ENCODE peak calls at places on chromosomes 2 and 18, in five cellular contexts. One of them, this sample, is unnamed. For H3K4me1, the result is how much of the 10 kb centered on the place peaks cover.

GRCh38 chr2:170714156-170715061 is 728 bp upstream of the SP5 start:
- DNase-seq in lower lobe of right lung: peak
- DNase-seq in aorta: peak
- DNase-seq in psoas muscle: peak
- DNase-seq in A549: peak
- DNase-seq in this sample: peak

GRCh38 chr2:32284321-32284720 is 6.6 kb downstream of the YIPF4 start:
- DNase-seq in aorta: no peak
- DNase-seq in A549: no peak
- DNase-seq in psoas muscle: no peak
- DNase-seq in lower lobe of right lung: no peak
- DNase-seq in this sample: no peak

GRCh38 chr2:41723531-41723930 is 324.3 kb upstream of the PKDCC start:
- DNase-seq in A549: no peak
- DNase-seq in lower lobe of right lung: no peak
- DNase-seq in psoas muscle: no peak
- DNase-seq in aorta: no peak
- DNase-seq in this sample: no peak

GRCh38 chr2:38164881-38165280 is 88.9 kb upstream of the CYP1B1 start:
- DNase-seq in A549: no peak
- DNase-seq in aorta: no peak
- DNase-seq in psoas muscle: no peak
- DNase-seq in lower lobe of right lung: no peak
- DNase-seq in this sample: no peak

GRCh38 chr2:105375001-105375561 is 23.8 kb downstream of the FHL2 start:
- DNase-seq in aorta: no peak
- DNase-seq in A549: no peak
- DNase-seq in lower lobe of right lung: no peak
- DNase-seq in psoas muscle: no peak
- DNase-seq in this sample: no peak

GRCh38 chr2:75053484-75054112 is 95.2 kb downstream of the POLE4 start:
- DNase-seq in A549: peak
- DNase-seq in psoas muscle: no peak
- DNase-seq in lower lobe of right lung: no peak
- DNase-seq in aorta: no peak
- DNase-seq in this sample: peak

GRCh38 chr18:32893915-32894314 is 121.1 kb upstream of the KLHL14 start:
- DNase-seq in lower lobe of right lung: no peak
- DNase-seq in aorta: no peak
- DNase-seq in A549: peak
- DNase-seq in psoas muscle: no peak
- DNase-seq in this sample: no peak

GRCh38 chr2:22291074-22291473 is 1093.9 kb upstream of the KLHL29 start:
- DNase-seq in aorta: no peak
- DNase-seq in psoas muscle: no peak
- DNase-seq in lower lobe of right lung: no peak
- DNase-seq in A549: no peak
- DNase-seq in this sample: no peak

GRCh38 chr2:101311390-101312019 is 3.0 kb upstream of the RNF149 start:
- DNase-seq in A549: no peak
- DNase-seq in aorta: no peak
- DNase-seq in psoas muscle: no peak
- DNase-seq in lower lobe of right lung: no peak
- DNase-seq in this sample: no peak

GRCh38 chr2:121790276-121790956 is 35.0 kb downstream of the TSN start:
- DNase-seq in lower lobe of right lung: no peak
- DNase-seq in A549: peak
- DNase-seq in psoas muscle: no peak
- DNase-seq in aorta: no peak
- DNase-seq in this sample: peak

GRCh38 chr2:162065767-162066166 is 8.2 kb downstream of the DPP4 start:
- DNase-seq in A549: no peak
- DNase-seq in lower lobe of right lung: no peak
- DNase-seq in aorta: no peak
- DNase-seq in psoas muscle: no peak
- DNase-seq in this sample: no peak

GRCh38 chr2:212777020-212777491 is 238.5 kb upstream of the ERBB4 start:
- DNase-seq in aorta: no peak
- DNase-seq in lower lobe of right lung: no peak
- DNase-seq in psoas muscle: no peak
- DNase-seq in A549: peak
- DNase-seq in this sample: no peak

GRCh38 chr2:27285481-27285880 is 3.3 kb downstream of the TRIM54 start:
- DNase-seq in A549: no peak
- DNase-seq in aorta: no peak
- DNase-seq in psoas muscle: no peak
- DNase-seq in lower lobe of right lung: no peak
- DNase-seq in this sample: no peak
- H3K4me1 ChIP-seq in A549: under half
- H3K4me1 ChIP-seq in aorta: under half
- H3K4me1 ChIP-seq in psoas muscle: under half
- H3K4me1 ChIP-seq in lower lobe of right lung: under half
- H3K4me1 ChIP-seq in this sample: under half

GRCh38 chr2:224982910-224983688 is 59.2 kb downstream of the DOCK10 start:
- DNase-seq in lower lobe of right lung: peak
- DNase-seq in psoas muscle: peak
- DNase-seq in A549: no peak
- DNase-seq in aorta: no peak
- DNase-seq in this sample: no peak
- H3K4me1 ChIP-seq in lower lobe of right lung: under half
- H3K4me1 ChIP-seq in psoas muscle: under half
- H3K4me1 ChIP-seq in A549: under half
- H3K4me1 ChIP-seq in aorta: under half
- H3K4me1 ChIP-seq in this sample: under half

GRCh38 chr2:55018619-55019018 is 31.6 kb downstream of the RTN4 start:
- DNase-seq in A549: no peak
- DNase-seq in aorta: no peak
- DNase-seq in lower lobe of right lung: no peak
- DNase-seq in psoas muscle: no peak
- DNase-seq in this sample: no peak

GRCh38 chr2:55017428-55017827 is 32.8 kb downstream of the RTN4 start:
- DNase-seq in lower lobe of right lung: no peak
- DNase-seq in aorta: no peak
- DNase-seq in psoas muscle: no peak
- DNase-seq in A549: no peak
- DNase-seq in this sample: no peak

GRCh38 chr2:55017880-55018279 is 32.4 kb downstream of the RTN4 start:
- DNase-seq in psoas muscle: no peak
- DNase-seq in aorta: no peak
- DNase-seq in lower lobe of right lung: no peak
- DNase-seq in A549: no peak
- DNase-seq in this sample: no peak

GRCh38 chr2:55022486-55022885 is 27.8 kb downstream of the RTN4 start:
- DNase-seq in lower lobe of right lung: no peak
- DNase-seq in aorta: no peak
- DNase-seq in A549: no peak
- DNase-seq in psoas muscle: no peak
- DNase-seq in this sample: no peak

DNA sequence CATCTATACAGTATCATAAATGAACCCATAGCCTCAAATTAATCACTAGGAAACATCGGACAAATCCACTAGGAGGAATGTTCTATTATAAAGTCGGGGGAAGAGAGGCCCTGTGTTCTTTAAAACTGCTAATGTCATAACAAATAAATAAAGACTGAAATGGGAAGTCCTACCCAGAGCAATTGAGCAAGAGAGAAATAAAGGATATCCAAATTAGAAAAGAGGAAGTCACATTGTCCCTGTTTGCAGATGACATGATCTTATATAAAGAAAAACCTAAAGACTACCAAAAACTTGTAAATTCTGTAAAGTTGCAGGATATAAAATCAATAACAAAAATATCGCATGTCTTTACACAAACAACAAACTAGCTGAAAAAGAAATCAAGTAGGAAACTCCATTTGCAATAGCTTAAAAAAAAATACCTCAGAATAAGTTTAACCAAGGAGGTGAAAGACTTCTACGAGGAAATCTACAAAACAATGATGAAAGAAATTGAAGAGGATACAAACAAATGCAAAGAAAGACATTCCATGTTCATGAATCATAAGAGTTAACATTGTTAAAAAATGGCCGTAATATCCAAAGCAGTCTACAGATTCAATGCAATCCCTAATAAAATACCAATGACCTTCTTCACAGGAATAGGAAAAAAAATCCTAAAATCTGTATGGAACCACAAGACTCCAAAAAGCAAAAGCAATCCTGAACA is 30.5 kb downstream of the RTN4 start:
- DNase-seq in lower lobe of right lung: no peak
- DNase-seq in psoas muscle: no peak
- DNase-seq in A549: no peak
- DNase-seq in aorta: no peak
- DNase-seq in this sample: no peak
- H3K4me1 ChIP-seq in lower lobe of right lung: half or more
- H3K4me1 ChIP-seq in psoas muscle: under half
- H3K4me1 ChIP-seq in A549: under half
- H3K4me1 ChIP-seq in aorta: under half
- H3K4me1 ChIP-seq in this sample: under half

GRCh38 chr2:191625016-191625415 is 52.9 kb upstream of the NABP1 start:
- DNase-seq in A549: peak
- DNase-seq in aorta: no peak
- DNase-seq in lower lobe of right lung: peak
- DNase-seq in psoas muscle: no peak
- DNase-seq in this sample: no peak
- H3K4me1 ChIP-seq in A549: under half
- H3K4me1 ChIP-seq in aorta: under half
- H3K4me1 ChIP-seq in lower lobe of right lung: under half
- H3K4me1 ChIP-seq in psoas muscle: under half
- H3K4me1 ChIP-seq in this sample: under half

DNA sequence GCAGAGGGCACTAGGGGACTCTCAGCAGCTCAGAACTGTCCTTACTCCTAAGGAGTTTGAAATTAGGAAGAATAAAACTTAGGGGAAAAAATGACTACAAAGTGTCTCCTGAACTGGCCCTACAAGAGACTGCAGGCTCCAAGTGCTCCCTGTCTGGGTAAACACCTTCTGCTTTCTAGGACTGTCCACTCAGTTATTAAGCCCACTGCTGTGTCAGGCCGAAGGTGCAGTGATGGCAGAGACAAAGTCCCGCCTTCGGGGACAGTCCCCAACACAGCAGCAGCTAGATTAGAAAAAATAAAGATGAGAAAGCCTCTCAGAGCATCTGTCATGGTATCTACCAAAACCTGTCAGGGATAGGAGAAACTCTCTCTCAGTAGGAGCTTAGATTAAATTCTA is 28.3 kb downstream of the TWIST2 start:
- DNase-seq in lower lobe of right lung: no peak
- DNase-seq in aorta: no peak
- DNase-seq in A549: no peak
- DNase-seq in psoas muscle: no peak
- DNase-seq in this sample: no peak
- H3K4me1 ChIP-seq in lower lobe of right lung: under half
- H3K4me1 ChIP-seq in aorta: under half
- H3K4me1 ChIP-seq in A549: under half
- H3K4me1 ChIP-seq in psoas muscle: under half
- H3K4me1 ChIP-seq in this sample: under half

GRCh38 chr2:152330235-152330866 is 4.6 kb upstream of the FMNL2 start:
- DNase-seq in lower lobe of right lung: no peak
- DNase-seq in A549: no peak
- DNase-seq in aorta: no peak
- DNase-seq in psoas muscle: no peak
- DNase-seq in this sample: peak

GRCh38 chr2:152320814-152321213 is 14.2 kb upstream of the FMNL2 start:
- DNase-seq in psoas muscle: no peak
- DNase-seq in aorta: no peak
- DNase-seq in lower lobe of right lung: no peak
- DNase-seq in A549: no peak
- DNase-seq in this sample: no peak

GRCh38 chr2:152328013-152328412 is 7.0 kb upstream of the FMNL2 start:
- DNase-seq in psoas muscle: no peak
- DNase-seq in lower lobe of right lung: no peak
- DNase-seq in A549: no peak
- DNase-seq in aorta: no peak
- DNase-seq in this sample: no peak

GRCh38 chr2:152322222-152322621 is 12.8 kb upstream of the FMNL2 start:
- DNase-seq in aorta: no peak
- DNase-seq in lower lobe of right lung: no peak
- DNase-seq in psoas muscle: no peak
- DNase-seq in A549: no peak
- DNase-seq in this sample: no peak

DNA sequence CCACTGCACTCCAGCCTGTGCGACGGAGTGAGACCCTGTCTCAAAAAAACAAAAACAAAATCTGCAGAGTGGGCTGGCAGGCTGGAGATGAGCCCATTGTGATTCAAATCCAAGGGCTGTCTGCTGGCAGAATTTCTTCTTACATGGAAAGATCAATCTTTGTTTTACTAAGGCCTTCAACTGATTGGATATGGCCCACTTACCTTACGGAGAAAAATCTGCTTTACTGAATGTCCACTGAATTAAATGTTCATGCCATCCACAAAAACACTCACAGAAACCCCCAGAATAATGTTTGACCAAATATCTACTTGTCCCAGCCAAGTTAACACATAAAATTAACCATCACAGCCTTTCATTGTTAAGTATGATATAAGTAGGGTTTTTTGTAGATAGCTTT is 8.3 kb upstream of the FMNL2 start:
- DNase-seq in A549: no peak
- DNase-seq in psoas muscle: no peak
- DNase-seq in aorta: no peak
- DNase-seq in lower lobe of right lung: no peak
- DNase-seq in this sample: no peak
- H3K4me1 ChIP-seq in A549: under half
- H3K4me1 ChIP-seq in psoas muscle: under half
- H3K4me1 ChIP-seq in aorta: under half
- H3K4me1 ChIP-seq in lower lobe of right lung: under half
- H3K4me1 ChIP-seq in this sample: under half

DNA sequence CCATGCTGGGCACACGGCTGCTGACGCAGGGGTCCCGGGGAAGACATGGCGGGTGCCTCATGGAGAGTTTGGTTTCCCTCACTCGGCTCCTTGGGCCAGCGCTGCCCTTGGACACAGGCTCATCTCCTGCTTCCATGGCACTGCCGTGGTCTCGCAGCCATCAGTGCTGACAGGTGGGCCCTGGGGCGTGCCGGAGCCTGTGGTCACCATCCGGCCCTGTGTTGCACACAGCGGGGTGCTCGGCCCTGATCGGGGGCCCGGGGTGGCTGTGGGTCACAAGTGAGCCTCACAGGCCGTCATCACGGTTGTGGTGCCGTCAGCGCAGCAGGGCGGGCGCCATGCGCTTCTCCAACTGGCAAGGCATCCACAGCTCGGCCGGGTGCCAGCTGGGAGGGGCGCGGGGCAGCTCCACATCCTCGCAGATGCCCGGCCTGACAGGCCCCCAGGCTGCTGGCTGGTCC is 582 bp downstream of the RTP5 start:
- DNase-seq in aorta: no peak
- DNase-seq in psoas muscle: peak
- DNase-seq in lower lobe of right lung: no peak
- DNase-seq in A549: no peak
- DNase-seq in this sample: no peak
- H3K4me1 ChIP-seq in aorta: under half
- H3K4me1 ChIP-seq in psoas muscle: under half
- H3K4me1 ChIP-seq in lower lobe of right lung: under half
- H3K4me1 ChIP-seq in A549: under half
- H3K4me1 ChIP-seq in this sample: under half

DNA sequence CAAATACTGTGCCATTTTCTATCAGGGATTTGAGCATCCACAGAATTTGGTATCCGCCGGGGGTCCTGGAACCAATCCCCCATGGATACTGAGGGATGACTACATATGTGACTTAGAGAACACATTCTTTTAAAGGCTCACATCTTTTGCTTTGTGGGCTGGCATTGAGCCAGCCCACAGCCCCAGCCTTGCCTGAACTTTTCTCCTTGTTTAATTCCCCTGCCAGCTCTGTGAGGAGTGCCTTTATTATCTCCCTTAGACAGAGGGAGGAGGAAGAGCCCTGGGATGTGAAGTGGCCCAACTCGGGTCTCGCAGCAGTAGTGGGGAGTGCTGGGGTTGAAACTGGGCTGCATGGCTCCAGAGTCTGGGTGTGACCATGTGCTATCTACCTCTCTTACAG is 7.6 kb downstream of the TTC39C start:
- DNase-seq in A549: no peak
- DNase-seq in lower lobe of right lung: no peak
- DNase-seq in aorta: no peak
- DNase-seq in psoas muscle: no peak
- DNase-seq in this sample: no peak
- H3K4me1 ChIP-seq in A549: under half
- H3K4me1 ChIP-seq in lower lobe of right lung: under half
- H3K4me1 ChIP-seq in aorta: under half
- H3K4me1 ChIP-seq in psoas muscle: under half
- H3K4me1 ChIP-seq in this sample: under half